ENCODE peak calls at places on chromosomes 5 and 9, in seven cellular contexts. Z is thoracic aorta, S is astrocyte, K is A673, V is psoas muscle, I is AG04450, X is fibroblast of pulmonary artery. Y is an unnamed sample.

GRCh38 chr9:75054373-75055001 is 26.4 kb upstream of the CARNMT1 start:
- DNase-seq in S (no peak), X (peak), I (no peak), K (no peak), Z (no peak), V (no peak), Y (no peak)

GRCh38 chr9:34809504-34810186 is 99.7 kb upstream of the CCL21 start:
- DNase-seq in I (no peak), V (no peak), S (no peak), X (peak), K (peak), Z (no peak), Y (no peak)

GRCh38 chr5:97443740-97444139 is 260.7 kb upstream of the RIOK2 start:
- DNase-seq in X (no peak), I (no peak), S (no peak), V (no peak), Z (no peak), K (no peak), Y (no peak)

GRCh38 chr5:111742595-111742994 is 14.4 kb downstream of the NREP start:
- DNase-seq in X (peak), I (peak), K (no peak), Z (no peak), S (peak), V (peak), Y (no peak)

GRCh38 chr9:37464006-37464405 is 1.2 kb downstream of the ZBTB5 start:
- DNase-seq in I (no peak), Z (no peak), S (no peak), K (no peak), X (no peak), V (no peak), Y (no peak)

GRCh38 chr5:146753618-146754123 is 124.9 kb downstream of the PPP2R2B start:
- DNase-seq in X (no peak), Z (no peak), K (no peak), V (no peak), S (no peak), I (no peak), Y (no peak)

GRCh38 chr9:98786750-98787510 is 9.4 kb downstream of the ANKS6 start:
- DNase-seq in X (no peak), S (no peak), Z (no peak), K (no peak), V (no peak), I (no peak), Y (no peak)

GRCh38 chr5:10581867-10582511 is 18.1 kb downstream of the ANKRD33B start:
- DNase-seq in X (no peak), Z (no peak), I (no peak), V (no peak), K (no peak), S (no peak), Y (no peak)

GRCh38 chr5:78594014-78594413 is 54.6 kb downstream of the LHFPL2 start:
- DNase-seq in S (no peak), X (no peak), V (no peak), K (no peak), Z (no peak), I (no peak), Y (no peak)

GRCh38 chr5:31027726-31028125 is 165.8 kb upstream of the CDH6 start:
- DNase-seq in X (no peak), K (no peak), I (no peak), Z (no peak), V (no peak), S (no peak), Y (peak)

GRCh38 chr9:79023134-79023577 is 548.6 kb upstream of the TLE4 start:
- DNase-seq in X (peak), S (peak), K (no peak), V (no peak), Z (no peak), I (peak), Y (peak)

GRCh38 chr5:10856646-10857332 is 95.8 kb upstream of the DAP start:
- DNase-seq in X (peak), I (peak), V (peak), S (peak), K (peak), Z (no peak), Y (peak)

GRCh38 chr5:91409304-91409703 is 26.2 kb upstream of the ARRDC3 start:
- DNase-seq in X (no peak), Z (no peak), I (no peak), V (no peak), K (no peak), S (no peak), Y (no peak)

DNA sequence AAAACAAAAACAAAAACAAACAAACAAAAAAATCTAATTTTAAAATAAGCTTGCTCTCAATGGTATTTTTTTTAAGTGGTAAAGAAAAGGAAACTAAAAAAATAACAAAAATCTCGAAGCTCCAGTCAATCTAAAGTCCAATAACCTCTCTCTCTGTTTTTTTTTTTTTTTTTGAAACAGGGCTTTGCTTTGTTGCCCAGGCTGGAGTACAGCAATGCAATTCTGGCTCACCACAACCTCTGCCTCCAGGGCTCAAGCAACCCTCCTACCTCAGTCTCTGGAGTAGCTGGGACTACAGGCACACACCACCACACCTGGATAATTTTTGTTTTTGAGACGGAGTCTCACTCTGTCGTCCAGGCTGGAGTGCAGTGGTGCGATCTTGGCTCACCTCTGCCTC is 25.9 kb upstream of the GLDC start:
- DNase-seq in I (no peak), V (no peak), K (no peak), Z (no peak), X (no peak), S (no peak), Y (no peak)
- TF ChIP-seq CTCF in I (no peak), V (no peak), K (no peak), Z (no peak), X (no peak), S (no peak), Y (no peak)

GRCh38 chr5:144191998-144192397 is 21.3 kb downstream of the KCTD16 start:
- DNase-seq in V (no peak), Z (no peak), S (peak), X (peak), K (peak), I (no peak), Y (peak)
- TF ChIP-seq CTCF in V (peak), Z (no peak), S (peak), X (peak), K (peak), I (peak), Y (peak)

DNA sequence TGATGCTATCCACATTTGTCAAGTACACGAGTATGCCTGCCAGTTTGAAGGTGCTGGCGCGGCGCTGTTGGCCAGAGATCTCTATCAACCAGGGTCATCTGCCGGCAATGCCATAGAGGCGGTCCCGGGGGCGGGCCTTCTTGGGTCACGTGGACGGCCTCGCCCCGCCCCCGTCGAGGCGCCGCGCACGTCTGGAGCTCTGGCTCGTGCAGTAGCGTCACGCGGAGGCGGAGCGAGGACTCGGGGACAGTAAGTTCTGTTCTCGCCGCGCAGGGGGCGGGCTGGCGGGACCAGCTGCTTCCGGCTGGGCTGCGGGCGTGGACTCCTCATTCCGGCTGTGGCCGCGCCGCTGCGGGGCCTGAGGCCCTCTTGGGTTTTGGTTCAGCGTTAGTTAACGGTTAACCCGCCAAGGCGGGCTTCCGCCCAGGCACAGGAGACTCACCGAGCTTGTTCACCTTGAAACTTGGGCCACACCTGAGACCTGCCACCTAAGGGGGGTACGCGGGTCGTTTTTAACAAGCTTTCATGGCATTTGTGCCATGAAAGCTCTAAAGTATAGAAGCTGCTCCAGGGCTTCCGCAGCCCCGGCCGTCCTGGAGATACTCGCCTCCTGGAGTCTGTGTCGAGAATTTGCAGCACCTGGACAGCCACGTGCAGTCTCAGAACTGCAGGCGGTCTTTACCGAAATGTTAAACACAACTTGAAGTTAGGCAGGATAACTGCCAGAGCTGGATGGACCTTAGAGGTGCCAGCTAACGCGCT is at the start of gene RFESD:
- DNase-seq in Z (peak), S (peak), I (peak), X (peak), K (peak), V (peak), Y (no peak)
- TF ChIP-seq CTCF in Z (peak), S (no peak), I (peak), X (no peak), K (no peak), V (no peak), Y (peak)

DNA sequence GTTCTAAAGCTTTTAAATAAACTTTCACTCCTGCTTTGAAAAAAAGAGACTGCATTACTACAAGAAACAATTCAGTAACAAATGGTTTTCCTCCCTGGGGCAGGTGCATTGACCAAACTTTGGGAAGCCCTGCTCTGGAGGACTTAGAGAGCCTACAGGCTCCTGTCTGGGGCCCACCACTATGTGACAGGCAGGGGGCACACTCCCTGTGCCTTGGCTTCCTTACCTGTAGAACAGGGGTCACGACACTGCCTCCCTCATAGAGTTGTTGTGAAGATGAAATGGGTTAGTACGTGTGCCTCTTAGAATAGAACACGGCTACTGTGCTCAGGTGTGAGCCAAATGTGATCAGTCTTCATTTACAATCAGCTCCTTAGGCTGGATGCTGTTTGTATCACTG is 130.1 kb downstream of the GPBP1 start:
- DNase-seq in K (no peak), S (no peak), Z (no peak), I (no peak), X (no peak), V (no peak), Y (no peak)
- TF ChIP-seq CTCF in K (peak), S (no peak), Z (no peak), I (peak), X (no peak), V (no peak), Y (peak)

Y was measured in epithelial cell of proximal tubule.